ENCODE peak calls at places on chromosome 18, in eight cellular contexts. I, C, S, R, G, U, V and L are unnamed samples.

GRCh38 chr18:3494245-3494526 is 44.2 kb downstream of the TGIF1 start:
- DNase-seq in U (no peak), C (no peak), I (no peak), V (no peak), R (no peak), S (no peak), G (no peak), L (no peak)

GRCh38 chr18:58223717-58224424 is 179.8 kb downstream of the NEDD4L start:
- DNase-seq in R (no peak), C (peak), G (peak), U (no peak), V (peak), I (no peak), S (peak), L (peak)

GRCh38 chr18:51028201-51028805 is 1.7 kb upstream of the SMAD4 start:
- DNase-seq in V (no peak), I (no peak), C (peak), U (no peak), R (no peak), S (peak), G (no peak), L (no peak)

GRCh38 chr18:42814618-42815017 is 300.9 kb downstream of the RIT2 start:
- DNase-seq in G (no peak), V (no peak), R (no peak), U (peak), I (no peak), S (no peak), C (no peak), L (no peak)

GRCh38 chr18:13137041-13137938 is 81.3 kb upstream of the LDLRAD4 start:
- DNase-seq in I (peak), G (peak), R (peak), S (peak), C (peak), U (no peak), V (peak), L (peak)

GRCh38 chr18:686339-687111 is 25.9 kb downstream of the ENOSF1 start:
- DNase-seq in G (no peak), V (no peak), U (no peak), S (no peak), C (peak), R (no peak), I (no peak), L (no peak)

GRCh38 chr18:12863687-12864086 is 20.4 kb downstream of the PTPN2 start:
- DNase-seq in C (no peak), G (no peak), S (no peak), U (no peak), I (no peak), R (no peak), V (no peak), L (no peak)

GRCh38 chr18:36809590-36810381 is 19.0 kb downstream of the TPGS2 start:
- DNase-seq in R (peak), U (peak), G (peak), V (no peak), C (peak), S (peak), I (peak), L (no peak)

GRCh38 chr18:36309436-36310391 is 12.2 kb downstream of the FHOD3 start:
- DNase-seq in R (no peak), I (no peak), C (peak), V (no peak), S (peak), G (peak), U (no peak), L (no peak)

GRCh38 chr18:12744103-12744502 is 41.3 kb downstream of the PSMG2 start:
- DNase-seq in U (no peak), C (peak), R (peak), G (peak), I (no peak), V (no peak), S (no peak), L (no peak)

GRCh38 chr18:55362303-55362702 is 225.7 kb downstream of the TCF4 start:
- DNase-seq in V (no peak), U (no peak), S (no peak), G (no peak), R (no peak), I (no peak), C (no peak), L (no peak)

GRCh38 chr18:37334494-37335125 is 231.0 kb downstream of the CELF4 start:
- DNase-seq in C (peak), S (no peak), G (peak), I (no peak), U (no peak), V (no peak), R (no peak), L (no peak)

GRCh38 chr18:985301-985700 is 80.6 kb downstream of the ADCYAP1 start:
- DNase-seq in G (no peak), I (no peak), U (no peak), V (no peak), R (no peak), C (no peak), S (peak), L (no peak)

GRCh38 chr18:71168576-71169145 is 879.8 kb downstream of the SOCS6 start:
- DNase-seq in G (no peak), I (no peak), U (no peak), C (no peak), S (no peak), R (no peak), V (no peak), L (no peak)

GRCh38 chr18:32896781-32897547 is 124.1 kb upstream of the KLHL14 start:
- DNase-seq in S (no peak), U (no peak), G (no peak), C (no peak), I (no peak), V (no peak), R (no peak), L (no peak)

GRCh38 chr18:58229162-58229561 is 185.1 kb downstream of the NEDD4L start:
- DNase-seq in V (no peak), U (no peak), R (no peak), G (no peak), I (no peak), S (no peak), C (no peak), L (no peak)

GRCh38 chr18:47985837-47986236 is 55.4 kb upstream of the SMAD2 start:
- DNase-seq in R (no peak), U (no peak), I (no peak), C (no peak), S (no peak), V (no peak), G (no peak), L (no peak)

GRCh38 chr18:56421641-56422040 is 216.8 kb downstream of the TXNL1 start:
- DNase-seq in S (no peak), V (no peak), G (no peak), C (no peak), R (no peak), I (no peak), U (no peak), L (no peak)

GRCh38 chr18:8358066-8358795 is 251.0 kb upstream of the RAB12 start:
- DNase-seq in C (no peak), R (no peak), I (no peak), G (no peak), S (no peak), U (no peak), V (no peak), L (no peak)

GRCh38 chr18:42533010-42533409 is 578.0 kb downstream of the PIK3C3 start:
- DNase-seq in V (no peak), U (no peak), I (no peak), S (no peak), C (no peak), R (no peak), G (no peak), L (no peak)

GRCh38 chr18:56899660-56900059 is 247.2 kb upstream of the BOD1L2 start:
- DNase-seq in R (no peak), S (no peak), C (no peak), U (no peak), G (no peak), I (no peak), V (no peak), L (no peak)

GRCh38 chr18:58454406-58455061 is 174.4 kb downstream of the ALPK2 start:
- DNase-seq in S (no peak), G (no peak), V (no peak), U (no peak), C (peak), I (no peak), R (no peak), L (no peak)

GRCh38 chr18:27762054-27762453 is 414.9 kb downstream of the CDH2 start:
- DNase-seq in I (no peak), V (no peak), C (peak), G (no peak), U (no peak), S (no peak), R (no peak), L (no peak)

GRCh38 chr18:54388203-54389142 is 30.8 kb downstream of the C18orf54 start:
- DNase-seq in U (no peak), R (no peak), I (no peak), C (peak), V (no peak), S (peak), G (peak), L (no peak)

GRCh38 chr18:58161659-58162058 is 117.6 kb downstream of the NEDD4L start:
- DNase-seq in R (no peak), S (peak), I (no peak), V (no peak), C (peak), G (no peak), U (no peak), L (no peak)

GRCh38 chr18:50944245-50944917 is 23.5 kb upstream of the ELAC1 start:
- DNase-seq in I (no peak), G (peak), S (no peak), R (no peak), U (no peak), C (peak), V (no peak), L (no peak)

GRCh38 chr18:51255694-51256093 is 58.2 kb upstream of the MEX3C start:
- DNase-seq in I (no peak), R (no peak), G (no peak), S (no peak), U (no peak), C (no peak), V (no peak), L (no peak)

GRCh38 chr18:13574761-13575160 is 151.6 kb downstream of the FAM210A start:
- DNase-seq in R (no peak), V (no peak), G (no peak), C (no peak), S (no peak), U (no peak), I (no peak), L (no peak)